ENCODE peak calls at places on chromosomes 1 and 21, in seven cellular contexts. One of them, this sample, is unnamed.

GRCh38 chr1:147882535-147882934 is 20.1 kb upstream of the GJA8 start:
- DNase-seq in tibial nerve: no peak
- DNase-seq in B cell: no peak
- DNase-seq in omental fat pad: no peak
- DNase-seq in GM20000: no peak
- DNase-seq in cardiac fibroblast: no peak
- DNase-seq in heart right ventricle: no peak
- DNase-seq in this sample: no peak

GRCh38 chr1:218165687-218166088 is 119.4 kb upstream of the RRP15 start:
- DNase-seq in tibial nerve: no peak
- DNase-seq in B cell: no peak
- DNase-seq in omental fat pad: no peak
- DNase-seq in GM20000: peak; percentile 19
- DNase-seq in cardiac fibroblast: no peak
- DNase-seq in heart right ventricle: no peak
- DNase-seq in this sample: no peak

GRCh38 chr1:91699339-91699970 is 186.5 kb downstream of the TGFBR3 start:
- DNase-seq in tibial nerve: peak; percentile 71
- DNase-seq in B cell: no peak
- DNase-seq in omental fat pad: no peak
- DNase-seq in GM20000: no peak
- DNase-seq in cardiac fibroblast: peak; percentile 75
- DNase-seq in heart right ventricle: peak; percentile 48
- DNase-seq in this sample: no peak

GRCh38 chr1:16235347-16235746 is 1.6 kb downstream of the CPLANE2 start:
- DNase-seq in tibial nerve: no peak
- DNase-seq in B cell: no peak
- DNase-seq in omental fat pad: no peak
- DNase-seq in GM20000: no peak
- DNase-seq in cardiac fibroblast: no peak
- DNase-seq in heart right ventricle: no peak
- DNase-seq in this sample: no peak

GRCh38 chr1:235675152-235675890 is 25.7 kb upstream of the GNG4 start:
- DNase-seq in tibial nerve: no peak
- DNase-seq in B cell: no peak
- DNase-seq in omental fat pad: no peak
- DNase-seq in GM20000: no peak
- DNase-seq in cardiac fibroblast: no peak
- DNase-seq in heart right ventricle: no peak
- DNase-seq in this sample: no peak

GRCh38 chr1:174032823-174033222 is 10.7 kb upstream of the RC3H1 start:
- DNase-seq in tibial nerve: no peak
- DNase-seq in B cell: no peak
- DNase-seq in omental fat pad: no peak
- DNase-seq in GM20000: no peak
- DNase-seq in cardiac fibroblast: no peak
- DNase-seq in heart right ventricle: no peak
- DNase-seq in this sample: no peak

GRCh38 chr21:38159355-38159754 is 97.4 kb upstream of the KCNJ15 start:
- DNase-seq in tibial nerve: peak; percentile 70
- DNase-seq in B cell: peak; percentile 45
- DNase-seq in omental fat pad: peak; percentile 52
- DNase-seq in GM20000: peak; percentile 73
- DNase-seq in cardiac fibroblast: peak; percentile 92
- DNase-seq in heart right ventricle: peak; percentile 62
- DNase-seq in this sample: peak; percentile 64

GRCh38 chr1:119323216-119323982 is 45.2 kb upstream of the HAO2 start:
- DNase-seq in tibial nerve: no peak
- DNase-seq in B cell: no peak
- DNase-seq in omental fat pad: no peak
- DNase-seq in GM20000: peak; percentile 82
- DNase-seq in cardiac fibroblast: no peak
- DNase-seq in heart right ventricle: peak; percentile 20
- DNase-seq in this sample: peak; percentile 69

GRCh38 chr21:31974454-31974985 is 101.7 kb downstream of the HUNK start:
- DNase-seq in tibial nerve: no peak
- DNase-seq in B cell: no peak
- DNase-seq in omental fat pad: no peak
- DNase-seq in GM20000: no peak
- DNase-seq in cardiac fibroblast: no peak
- DNase-seq in heart right ventricle: no peak
- DNase-seq in this sample: no peak

GRCh38 chr1:41589395-41589794 is 104.9 kb upstream of the EDN2 start:
- DNase-seq in tibial nerve: no peak
- DNase-seq in B cell: no peak
- DNase-seq in omental fat pad: no peak
- DNase-seq in GM20000: no peak
- DNase-seq in cardiac fibroblast: no peak
- DNase-seq in heart right ventricle: no peak
- DNase-seq in this sample: no peak

GRCh38 chr1:94873520-94874351 is 53.2 kb downstream of the CNN3 start:
- DNase-seq in tibial nerve: no peak
- DNase-seq in B cell: no peak
- DNase-seq in omental fat pad: no peak
- DNase-seq in GM20000: no peak
- DNase-seq in cardiac fibroblast: no peak
- DNase-seq in heart right ventricle: peak; percentile 40
- DNase-seq in this sample: no peak

GRCh38 chr1:12480748-12481362 is 137.2 kb downstream of the DHRS3 start:
- DNase-seq in tibial nerve: no peak
- DNase-seq in B cell: no peak
- DNase-seq in omental fat pad: no peak
- DNase-seq in GM20000: no peak
- DNase-seq in cardiac fibroblast: peak; percentile 81
- DNase-seq in heart right ventricle: no peak
- DNase-seq in this sample: no peak

GRCh38 chr1:161840363-161840762 is 74.2 kb downstream of the ATF6 start:
- DNase-seq in tibial nerve: no peak
- DNase-seq in B cell: no peak
- DNase-seq in omental fat pad: no peak
- DNase-seq in GM20000: no peak
- DNase-seq in cardiac fibroblast: no peak
- DNase-seq in heart right ventricle: no peak
- DNase-seq in this sample: no peak

GRCh38 chr1:188055921-188056505 is 1227.3 kb downstream of the PLA2G4A start:
- DNase-seq in tibial nerve: no peak
- DNase-seq in B cell: no peak
- DNase-seq in omental fat pad: no peak
- DNase-seq in GM20000: no peak
- DNase-seq in cardiac fibroblast: peak; percentile 10
- DNase-seq in heart right ventricle: no peak
- DNase-seq in this sample: no peak

GRCh38 chr1:175193339-175193950 is 869 bp upstream of the KIAA0040 start:
- DNase-seq in tibial nerve: no peak
- DNase-seq in B cell: peak; percentile 20
- DNase-seq in omental fat pad: no peak
- DNase-seq in GM20000: no peak
- DNase-seq in cardiac fibroblast: no peak
- DNase-seq in heart right ventricle: peak; percentile 18
- DNase-seq in this sample: no peak

GRCh38 chr1:225949041-225949440 is 8.0 kb upstream of the LEFTY2 start:
- DNase-seq in tibial nerve: no peak
- DNase-seq in B cell: no peak
- DNase-seq in omental fat pad: no peak
- DNase-seq in GM20000: no peak
- DNase-seq in cardiac fibroblast: no peak
- DNase-seq in heart right ventricle: no peak
- DNase-seq in this sample: no peak

GRCh38 chr1:10508511-10508951 is 33.8 kb downstream of the PEX14 start:
- DNase-seq in tibial nerve: no peak
- DNase-seq in B cell: no peak
- DNase-seq in omental fat pad: no peak
- DNase-seq in GM20000: no peak
- DNase-seq in cardiac fibroblast: no peak
- DNase-seq in heart right ventricle: no peak
- DNase-seq in this sample: no peak

DNA sequence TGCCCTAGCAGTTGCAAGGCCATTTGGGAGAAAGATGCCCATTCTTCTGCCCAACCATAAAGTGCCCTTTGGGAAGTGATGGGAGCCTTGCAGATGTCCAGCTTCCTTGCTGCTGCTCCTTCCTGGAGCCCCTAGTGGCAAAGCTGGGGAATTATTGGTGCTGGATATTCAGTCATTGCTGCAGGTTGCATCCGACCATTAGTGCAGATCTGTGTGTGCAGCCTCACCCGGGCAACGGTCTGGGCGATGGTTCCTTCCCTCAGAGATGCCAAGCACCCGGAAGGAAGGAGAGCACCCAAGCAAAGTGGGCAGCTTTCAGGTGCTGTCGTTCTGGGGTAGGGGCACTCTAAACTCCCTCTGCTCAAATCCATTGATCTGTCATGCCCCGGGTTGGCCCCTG is 467.3 kb downstream of the PTPRU start:
- DNase-seq in tibial nerve: peak; percentile 8
- DNase-seq in B cell: no peak
- DNase-seq in omental fat pad: no peak
- DNase-seq in GM20000: peak; percentile 61
- DNase-seq in cardiac fibroblast: peak; percentile 67
- DNase-seq in heart right ventricle: no peak
- DNase-seq in this sample: peak; percentile 43
- TF ChIP-seq CTCF in tibial nerve: peak; percentile 44
- TF ChIP-seq CTCF in B cell: peak; percentile 33
- TF ChIP-seq CTCF in omental fat pad: no peak
- TF ChIP-seq CTCF in GM20000: peak; percentile 44
- TF ChIP-seq CTCF in cardiac fibroblast: peak; percentile 90
- TF ChIP-seq CTCF in heart right ventricle: peak; percentile 66
- TF ChIP-seq CTCF in this sample: peak; percentile 57

GRCh38 chr1:40531381-40532061 is at the start of gene ZNF684:
- DNase-seq in tibial nerve: peak; percentile 70
- DNase-seq in B cell: peak; percentile 87
- DNase-seq in omental fat pad: peak; percentile 55
- DNase-seq in GM20000: peak; percentile 91
- DNase-seq in cardiac fibroblast: peak; percentile 95
- DNase-seq in heart right ventricle: peak; percentile 91
- DNase-seq in this sample: peak; percentile 92
- TF ChIP-seq CTCF in tibial nerve: no peak
- TF ChIP-seq CTCF in B cell: no peak
- TF ChIP-seq CTCF in omental fat pad: no peak
- TF ChIP-seq CTCF in GM20000: no peak
- TF ChIP-seq CTCF in cardiac fibroblast: no peak
- TF ChIP-seq CTCF in heart right ventricle: no peak
- TF ChIP-seq CTCF in this sample: no peak

GRCh38 chr1:150283260-150283659 is 906 bp downstream of the CIART start:
- DNase-seq in tibial nerve: no peak
- DNase-seq in B cell: no peak
- DNase-seq in omental fat pad: no peak
- DNase-seq in GM20000: no peak
- DNase-seq in cardiac fibroblast: no peak
- DNase-seq in heart right ventricle: no peak
- DNase-seq in this sample: no peak

GRCh38 chr1:150282558-150282958 is 204 bp downstream of the CIART start:
- DNase-seq in tibial nerve: no peak
- DNase-seq in B cell: no peak
- DNase-seq in omental fat pad: no peak
- DNase-seq in GM20000: no peak
- DNase-seq in cardiac fibroblast: no peak
- DNase-seq in heart right ventricle: no peak
- DNase-seq in this sample: no peak

GRCh38 chr1:150281758-150282557 is at the start of gene CIART:
- DNase-seq in tibial nerve: peak; percentile 96
- DNase-seq in B cell: peak; percentile 87
- DNase-seq in omental fat pad: peak; percentile 90
- DNase-seq in GM20000: peak; percentile 72
- DNase-seq in cardiac fibroblast: peak; percentile 99
- DNase-seq in heart right ventricle: peak; percentile 96
- DNase-seq in this sample: peak; percentile 80

GRCh38 chr1:150280138-150280707 is 2.1 kb upstream of the CIART start:
- DNase-seq in tibial nerve: no peak
- DNase-seq in B cell: no peak
- DNase-seq in omental fat pad: no peak
- DNase-seq in GM20000: no peak
- DNase-seq in cardiac fibroblast: no peak
- DNase-seq in heart right ventricle: no peak
- DNase-seq in this sample: no peak

DNA sequence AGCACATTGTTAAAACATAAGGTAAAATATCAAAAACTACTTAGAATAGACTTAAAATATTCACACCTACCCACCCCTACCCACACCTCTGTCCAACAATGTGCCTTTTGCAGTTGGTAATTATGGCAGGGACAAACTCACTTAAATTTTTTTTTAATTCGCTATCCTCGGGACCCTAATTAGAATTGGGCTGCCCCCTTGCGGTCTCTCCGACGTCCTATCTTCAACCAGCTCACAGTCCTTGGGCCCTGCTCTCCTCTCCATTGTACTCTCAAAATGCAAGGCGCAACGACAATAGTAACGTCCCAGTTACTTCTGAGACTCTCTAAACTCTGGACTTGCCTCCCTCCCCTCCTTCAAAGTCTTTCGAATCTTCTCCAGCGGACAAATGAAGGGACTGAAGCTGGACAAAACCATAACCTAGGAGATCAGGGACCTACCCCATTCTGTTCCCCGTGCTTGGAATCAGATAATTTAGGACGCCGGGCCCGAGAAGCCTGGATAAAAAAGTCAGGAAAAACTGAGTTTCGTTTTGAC is 1.1 kb upstream of the CIART start:
- DNase-seq in tibial nerve: peak; percentile 82
- DNase-seq in B cell: peak; percentile 75
- DNase-seq in omental fat pad: peak; percentile 63
- DNase-seq in GM20000: peak; percentile 50
- DNase-seq in cardiac fibroblast: peak; percentile 81
- DNase-seq in heart right ventricle: peak; percentile 81
- DNase-seq in this sample: peak; percentile 45
- TF ChIP-seq CTCF in tibial nerve: peak; percentile 77
- TF ChIP-seq CTCF in B cell: peak; percentile 77
- TF ChIP-seq CTCF in omental fat pad: no peak
- TF ChIP-seq CTCF in GM20000: peak; percentile 27
- TF ChIP-seq CTCF in cardiac fibroblast: peak; percentile 70
- TF ChIP-seq CTCF in heart right ventricle: peak; percentile 78
- TF ChIP-seq CTCF in this sample: peak; percentile 45

DNA sequence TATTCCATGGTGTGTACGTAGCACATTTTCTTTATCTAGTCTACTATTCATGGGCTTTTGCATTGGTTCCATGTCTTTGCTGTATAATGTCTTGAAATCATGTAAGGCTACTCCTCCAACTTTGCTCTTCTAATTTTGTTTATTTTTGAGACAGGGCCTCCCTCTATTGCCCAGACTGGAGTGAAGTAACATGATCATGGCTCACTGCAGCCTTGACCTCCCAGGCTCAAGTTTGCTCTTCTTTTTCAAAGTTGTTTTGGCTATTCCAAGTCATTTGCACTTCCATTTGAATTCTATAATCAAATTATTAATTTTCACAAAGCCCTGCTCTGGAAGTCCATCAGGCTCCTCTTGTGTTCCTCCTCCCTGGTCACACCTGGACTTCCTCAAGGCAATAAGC is 90.2 kb upstream of the SGIP1 start:
- DNase-seq in tibial nerve: no peak
- DNase-seq in B cell: no peak
- DNase-seq in omental fat pad: no peak
- DNase-seq in GM20000: no peak
- DNase-seq in cardiac fibroblast: peak; percentile 29
- DNase-seq in heart right ventricle: no peak
- DNase-seq in this sample: no peak
- TF ChIP-seq CTCF in tibial nerve: no peak
- TF ChIP-seq CTCF in B cell: no peak
- TF ChIP-seq CTCF in omental fat pad: no peak
- TF ChIP-seq CTCF in GM20000: peak; percentile 1
- TF ChIP-seq CTCF in cardiac fibroblast: no peak
- TF ChIP-seq CTCF in heart right ventricle: no peak
- TF ChIP-seq CTCF in this sample: peak; percentile 40